ENCODE peak calls at places on chromosomes 16 and 17, in eight cellular contexts. B is GM19239; O is WTC11; J is stimulated activated effector memory CD8-positive, alpha-beta T cell treated with anti-CD3 and anti-CD28 coated beads, Interleukin-12 subunit alpha, Interleukin-12 subunit beta, amount 100 ng/mL, for 72 hours; M is HFFc6; I is activated T-cell treated with anti-CD3 and anti-CD28 coated beads, Interleukin-2, amount 50 U/mL, for 72 hours; Q is OCI-LY7; Y is psoas muscle. A is an unnamed sample.

GRCh38 chr16:85334718-85335583 is 222.7 kb upstream of the CIBAR2 start:
- DNase-seq in B (no peak), O (peak; percentile 59), J (no peak), M (no peak), I (peak; percentile 21), Q (peak; percentile 35), Y (no peak), A (no peak)

GRCh38 chr17:42438600-42439567 is 15.8 kb upstream of the CAVIN1 start:
- DNase-seq in B (no peak), O (peak; percentile 50), J (no peak), M (no peak), I (peak; percentile 49), Q (peak; percentile 82), Y (no peak), A (no peak)

GRCh38 chr16:59192551-59193199 is 458.6 kb upstream of the GOT2 start:
- DNase-seq in B (no peak), O (peak; percentile 81), J (no peak), M (peak; percentile 9), I (peak; percentile 46), Q (peak; percentile 10), Y (no peak), A (no peak)

GRCh38 chr17:69578385-69578936 is 164.0 kb downstream of the MAP2K6 start:
- DNase-seq in B (no peak), O (no peak), J (no peak), M (no peak), I (no peak), Q (no peak), Y (no peak), A (no peak)

GRCh38 chr17:65527857-65528591 is 33.4 kb downstream of the AXIN2 start:
- DNase-seq in B (no peak), O (no peak), J (no peak), M (no peak), I (no peak), Q (no peak), Y (no peak), A (no peak)

GRCh38 chr16:65392831-65393565 is 271.1 kb upstream of the CDH11 start:
- DNase-seq in B (no peak), O (no peak), J (no peak), M (no peak), I (no peak), Q (no peak), Y (no peak), A (no peak)

GRCh38 chr17:13346996-13347762 is 254.6 kb downstream of the HS3ST3A1 start:
- DNase-seq in B (no peak), O (no peak), J (no peak), M (peak; percentile 99), I (peak; percentile 16), Q (no peak), Y (no peak), A (no peak)

GRCh38 chr17:57045868-57046671 is 39.0 kb upstream of the AKAP1 start:
- DNase-seq in B (peak; percentile 40), O (peak; percentile 36), J (peak; percentile 2), M (no peak), I (peak; percentile 57), Q (no peak), Y (peak; percentile 36), A (no peak)

GRCh38 chr17:82491533-82491932 is 28.0 kb upstream of the FOXK2 start:
- DNase-seq in B (no peak), O (no peak), J (no peak), M (no peak), I (no peak), Q (no peak), Y (no peak), A (no peak)

GRCh38 chr16:49703494-49703893 is 152.4 kb downstream of the ZNF423 start:
- DNase-seq in B (no peak), O (no peak), J (no peak), M (no peak), I (no peak), Q (no peak), Y (no peak), A (no peak)

GRCh38 chr17:62995377-62995885 is 29.4 kb downstream of the TANC2 start:
- DNase-seq in B (no peak), O (peak; percentile 38), J (no peak), M (peak; percentile 37), I (peak; percentile 35), Q (peak; percentile 2), Y (no peak), A (no peak)

GRCh38 chr17:30476726-30477082 is 504 bp upstream of the GOSR1 start:
- DNase-seq in B (no peak), O (no peak), J (no peak), M (no peak), I (peak; percentile 29), Q (peak; percentile 11), Y (no peak), A (no peak)

GRCh38 chr17:12831839-12832238 is 42.5 kb downstream of the ARHGAP44 start:
- DNase-seq in B (no peak), O (no peak), J (no peak), M (no peak), I (no peak), Q (no peak), Y (no peak), A (no peak)

GRCh38 chr17:21351366-21352065 is 24.6 kb upstream of the KCNJ12 start:
- DNase-seq in B (no peak), O (no peak), J (no peak), M (no peak), I (no peak), Q (no peak), Y (no peak), A (no peak)

GRCh38 chr17:77437017-77437416 is 296.2 kb downstream of the SEC14L1 start:
- DNase-seq in B (no peak), O (no peak), J (no peak), M (no peak), I (no peak), Q (peak; percentile 51), Y (peak; percentile 58), A (no peak)

GRCh38 chr16:81499576-81500380 is 55.2 kb downstream of the CMIP start:
- DNase-seq in B (no peak), O (no peak), J (no peak), M (no peak), I (no peak), Q (no peak), Y (peak; percentile 7), A (no peak)

GRCh38 chr16:86085161-86085611 is 186.2 kb downstream of the IRF8 start:
- DNase-seq in B (no peak), O (no peak), J (no peak), M (no peak), I (no peak), Q (no peak), Y (no peak), A (no peak)

GRCh38 chr16:89020068-89020924 is 43.3 kb upstream of the CBFA2T3 start:
- DNase-seq in B (peak; percentile 67), O (no peak), J (no peak), M (no peak), I (peak; percentile 60), Q (no peak), Y (peak; percentile 7), A (no peak)

GRCh38 chr17:79667121-79667715 is 56.4 kb upstream of the RBFOX3 start:
- DNase-seq in B (no peak), O (no peak), J (no peak), M (no peak), I (no peak), Q (no peak), Y (no peak), A (no peak)

GRCh38 chr16:11675561-11676511 is 7.6 kb downstream of the SNN start:
- DNase-seq in B (no peak), O (no peak), J (no peak), M (no peak), I (peak; percentile 31), Q (no peak), Y (peak; percentile 89), A (no peak)

GRCh38 chr17:27532269-27533067 is 76.2 kb downstream of the KSR1 start:
- DNase-seq in B (no peak), O (no peak), J (no peak), M (no peak), I (no peak), Q (no peak), Y (peak; percentile 21), A (no peak)

GRCh38 chr17:65220732-65221131 is 83.6 kb downstream of the RGS9 start:
- DNase-seq in B (no peak), O (no peak), J (no peak), M (peak; percentile 29), I (no peak), Q (no peak), Y (no peak), A (no peak)

GRCh38 chr17:28750178-28751047 is 6.6 kb downstream of the TRAF4 start:
- DNase-seq in B (peak; percentile 73), O (peak; percentile 96), J (peak; percentile 82), M (peak; percentile 89), I (peak; percentile 94), Q (peak; percentile 93), Y (peak; percentile 92), A (peak; percentile 49)

GRCh38 chr16:54430491-54431030 is 144.0 kb upstream of the IRX3 start:
- DNase-seq in B (no peak), O (no peak), J (no peak), M (peak; percentile 87), I (no peak), Q (no peak), Y (no peak), A (no peak)

GRCh38 chr16:20409398-20410152 is at the start of gene ACSM5:
- DNase-seq in B (peak; percentile 15), O (no peak), J (no peak), M (no peak), I (no peak), Q (no peak), Y (peak; percentile 53), A (no peak)

GRCh38 chr16:22008215-22009142 is 568 bp downstream of the MOSMO start:
- DNase-seq in B (peak; percentile 58), O (peak; percentile 52), J (no peak), M (no peak), I (peak; percentile 41), Q (peak; percentile 25), Y (peak; percentile 38), A (no peak)

GRCh38 chr17:16915752-16916556 is 56.0 kb downstream of the TNFRSF13B start:
- DNase-seq in B (peak; percentile 64), O (peak; percentile 74), J (peak; percentile 30), M (peak; percentile 28), I (peak; percentile 45), Q (peak; percentile 81), Y (no peak), A (no peak)

GRCh38 chr17:12041316-12041715 is 20.6 kb downstream of the MAP2K4 start:
- DNase-seq in B (no peak), O (no peak), J (no peak), M (peak; percentile 76), I (peak; percentile 7), Q (no peak), Y (no peak), A (no peak)

GRCh38 chr16:23508589-23509440 is 1.5 kb downstream of the GGA2 start:
- DNase-seq in B (no peak), O (peak; percentile 37), J (no peak), M (no peak), I (no peak), Q (peak; percentile 47), Y (no peak), A (no peak)

GRCh38 chr17:2173005-2173404 is 118.1 kb downstream of the HIC1 start:
- DNase-seq in B (no peak), O (no peak), J (no peak), M (peak; percentile 57), I (no peak), Q (no peak), Y (peak; percentile 44), A (no peak)

A was measured in NCI-H1417 treated with DMSO at 0.1 percent for 48 hours.